ENCODE peak calls at places on chromosomes 1 and 21, in nine cellular contexts. U is heart right ventricle; C is left ventricle myocardium inferior; T is neural progenitor cell; Q is tibial nerve; B is CD8-positive, alpha-beta T cell; M is CD4-positive, CD25-positive, alpha-beta regulatory T cell; O is hepatocyte; K is heart left ventricle. J is an unnamed sample. For H3K9me3, the result is how much of the 10 kb centered on the place peaks cover.

GRCh38 chr1:55285849-55286248 is 70.7 kb upstream of the USP24 start:
- DNase-seq in K (no peak), B (no peak), T (no peak), U (no peak), C (no peak), O (no peak), Q (no peak), M (no peak), J (no peak)

GRCh38 chr21:43754948-43755781 is 20.9 kb downstream of the CSTB start:
- DNase-seq in U (peak), O (no peak), M (no peak), C (no peak), K (no peak), B (no peak), Q (no peak), T (no peak), J (no peak)

GRCh38 chr1:151816964-151817730 is 11.9 kb upstream of the LINGO4 start:
- DNase-seq in O (no peak), Q (no peak), B (no peak), K (no peak), U (no peak), T (no peak), C (no peak), M (no peak), J (no peak)

GRCh38 chr1:21779613-21780521 is 3.1 kb downstream of the USP48 start:
- DNase-seq in K (no peak), M (no peak), Q (no peak), C (no peak), U (no peak), B (no peak), O (no peak), T (no peak), J (peak)

GRCh38 chr1:72547412-72547811 is 265.1 kb upstream of the NEGR1 start:
- DNase-seq in Q (no peak), C (no peak), U (no peak), O (no peak), T (no peak), K (no peak), B (no peak), M (no peak), J (no peak)

GRCh38 chr1:9730096-9730901 is 78.8 kb downstream of the PIK3CD start:
- DNase-seq in O (no peak), K (peak), T (no peak), U (peak), Q (no peak), M (no peak), C (peak), B (no peak), J (no peak)

GRCh38 chr1:235597867-235598553 is 51.6 kb downstream of the GNG4 start:
- DNase-seq in Q (no peak), T (peak), M (no peak), C (no peak), K (no peak), U (no peak), O (peak), B (no peak), J (no peak)

GRCh38 chr1:39695011-39695410 is 3.8 kb upstream of the HPCAL4 start:
- DNase-seq in K (no peak), T (no peak), U (no peak), Q (no peak), M (no peak), O (no peak), C (no peak), B (no peak), J (no peak)

GRCh38 chr1:44417351-44418021 is 12.4 kb downstream of the RNF220 start:
- DNase-seq in O (peak), Q (no peak), T (peak), M (no peak), C (peak), K (peak), U (peak), B (no peak), J (peak)

GRCh38 chr21:17512245-17513213 is at the start of gene CXADR:
- DNase-seq in K (peak), T (peak), O (peak), Q (no peak), B (peak), M (peak), C (peak), U (peak), J (peak)

GRCh38 chr1:54815086-54815876 is 14.2 kb upstream of the TTC22 start:
- DNase-seq in U (no peak), Q (no peak), T (no peak), M (no peak), K (no peak), O (peak), C (no peak), B (no peak), J (no peak)

GRCh38 chr1:164240081-164240480 is 318.9 kb upstream of the PBX1 start:
- DNase-seq in O (peak), T (peak), M (no peak), B (no peak), Q (no peak), U (no peak), C (no peak), K (no peak), J (no peak)

GRCh38 chr1:19198820-19199219 is 11.2 kb downstream of the UBR4 start:
- DNase-seq in M (no peak), K (no peak), B (no peak), T (no peak), O (no peak), U (no peak), Q (no peak), C (no peak), J (no peak)

GRCh38 chr1:5742801-5743200 is 249.4 kb downstream of the NPHP4 start:
- DNase-seq in T (no peak), B (no peak), Q (peak), M (no peak), O (no peak), C (no peak), K (peak), U (no peak), J (peak)

GRCh38 chr1:224377676-224378006 is 21.0 kb downstream of the CNIH4 start:
- DNase-seq in M (no peak), K (no peak), Q (no peak), C (no peak), T (no peak), U (no peak), B (no peak), O (peak), J (no peak)

GRCh38 chr1:117638759-117639158 is 32.9 kb downstream of the TENT5C start:
- DNase-seq in M (no peak), C (no peak), B (peak), U (no peak), T (no peak), Q (no peak), K (no peak), O (no peak), J (no peak)

GRCh38 chr1:240126821-240127220 is 35.1 kb downstream of the FMN2 start:
- DNase-seq in U (no peak), T (no peak), M (no peak), C (no peak), K (no peak), Q (no peak), B (no peak), O (no peak), J (no peak)

GRCh38 chr1:172203135-172203823 is 217.2 kb upstream of the C1orf105 start:
- DNase-seq in O (no peak), T (no peak), C (no peak), B (no peak), K (no peak), Q (no peak), U (no peak), M (no peak), J (no peak)

GRCh38 chr1:238469146-238469601 is 578.5 kb upstream of the ZP4 start:
- DNase-seq in U (no peak), Q (no peak), B (no peak), M (no peak), K (no peak), O (no peak), T (no peak), C (no peak), J (no peak)

GRCh38 chr1:39105841-39106765 is 80.0 kb downstream of the NDUFS5 start:
- DNase-seq in O (peak), K (peak), T (peak), M (peak), C (peak), B (no peak), Q (no peak), U (peak), J (peak)

DNA sequence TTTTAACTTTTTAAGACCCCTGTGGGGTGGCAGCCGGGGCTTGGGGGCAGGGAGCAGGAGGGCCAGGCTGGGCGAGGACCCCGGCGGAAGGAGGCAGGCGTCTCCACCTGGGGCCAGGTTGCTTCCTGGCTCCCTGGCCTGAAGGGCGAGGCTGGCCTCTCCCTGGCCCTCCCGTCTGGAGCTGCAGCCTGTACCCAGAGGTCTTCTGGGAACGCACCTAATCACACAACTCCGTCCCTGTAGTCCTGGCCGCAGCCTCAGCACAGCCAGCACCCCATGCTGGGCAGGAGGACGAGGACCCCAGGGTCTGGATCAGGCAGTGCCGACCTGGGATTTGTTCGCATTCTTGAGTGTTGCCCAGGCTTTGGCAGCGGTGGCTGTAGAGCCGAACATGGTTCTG is 14.1 kb upstream of the TTC34 start:
- DNase-seq in C (no peak), O (no peak), K (peak), U (peak), Q (no peak), B (no peak), T (no peak), M (no peak), J (no peak)
- H3K9me3 ChIP-seq in C (under half), O (under half), K (under half), U (under half), Q (under half), B (under half), T (under half), M (under half), J (under half)

GRCh38 chr1:27398405-27399149 is 6.2 kb downstream of the GPR3 start:
- DNase-seq in O (no peak), U (no peak), Q (no peak), B (no peak), C (no peak), K (no peak), T (no peak), M (no peak), J (no peak)
- H3K27ac ChIP-seq in O (no peak), U (no peak), Q (no peak), B (no peak), C (peak), K (no peak), T (no peak), M (no peak), J (no peak)

GRCh38 chr1:4402032-4402431 is 252.4 kb upstream of the AJAP1 start:
- DNase-seq in O (no peak), K (no peak), U (no peak), M (no peak), Q (no peak), C (no peak), T (no peak), B (no peak), J (no peak)

GRCh38 chr1:4411862-4412261 is 242.5 kb upstream of the AJAP1 start:
- DNase-seq in T (no peak), B (no peak), O (no peak), K (no peak), Q (no peak), M (no peak), U (no peak), C (no peak), J (no peak)

GRCh38 chr1:4408380-4408779 is 246.0 kb upstream of the AJAP1 start:
- DNase-seq in T (no peak), O (no peak), K (no peak), M (no peak), Q (no peak), U (no peak), C (no peak), B (no peak), J (no peak)

DNA sequence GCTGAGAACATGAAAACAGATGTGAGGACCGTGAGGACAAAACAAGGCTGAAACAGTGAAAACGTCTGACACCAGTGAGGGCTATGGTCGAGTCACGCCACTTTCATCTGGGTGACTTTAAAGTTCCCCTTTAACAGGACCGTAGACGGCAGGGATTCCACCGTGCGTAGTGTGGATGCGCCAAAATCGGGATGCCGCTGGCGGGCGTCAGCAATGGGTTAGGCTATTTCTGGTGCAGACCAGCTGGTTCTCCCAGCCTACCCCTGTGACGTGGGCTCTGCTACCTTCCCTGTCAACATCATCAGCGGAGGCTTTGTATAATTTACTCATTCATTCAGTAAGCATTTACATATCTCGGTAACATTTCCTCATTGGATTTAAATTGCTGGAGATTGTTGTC is 246.6 kb upstream of the AJAP1 start:
- DNase-seq in O (no peak), Q (no peak), T (no peak), C (no peak), M (no peak), B (no peak), K (no peak), U (no peak), J (no peak)
- H3K9me3 ChIP-seq in O (under half), Q (under half), T (under half), C (under half), M (under half), B (under half), K (under half), U (under half), J (under half)

GRCh38 chr1:213951876-213952275 is 35.9 kb upstream of the PROX1 start:
- DNase-seq in M (no peak), K (no peak), Q (no peak), O (no peak), T (no peak), U (no peak), B (no peak), C (no peak), J (no peak)

DNA sequence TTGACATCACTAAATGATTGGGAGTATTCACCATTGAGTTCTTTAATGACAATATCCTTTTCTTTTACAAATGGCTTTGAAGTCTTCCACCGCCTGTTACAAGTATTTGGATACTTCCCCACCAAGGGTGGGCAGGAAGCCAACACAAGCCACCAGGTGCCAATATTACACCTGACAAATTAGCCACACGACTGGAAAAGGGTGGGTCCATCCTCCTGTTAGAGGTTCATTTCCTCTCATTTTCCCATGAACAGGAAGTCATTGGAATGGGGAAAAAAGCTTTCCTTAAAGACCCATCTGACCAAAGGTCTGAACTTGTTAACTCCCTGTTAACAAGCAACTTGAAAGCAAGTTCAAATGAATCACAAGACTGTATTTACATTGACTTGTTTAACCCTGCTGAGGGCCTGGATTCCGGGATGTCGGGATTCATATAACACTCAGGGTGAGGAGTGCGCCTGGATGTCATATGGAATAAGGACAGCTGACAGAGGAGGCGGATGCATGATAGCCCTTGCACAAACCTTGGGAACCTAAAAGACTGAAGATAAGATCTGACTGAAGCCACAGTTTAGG is 40.5 kb upstream of the PROX1 start:
- DNase-seq in T (no peak), Q (no peak), C (no peak), M (no peak), B (no peak), O (peak), K (no peak), U (no peak), J (no peak)
- H3K27ac ChIP-seq in T (no peak), Q (no peak), C (no peak), M (no peak), B (no peak), O (no peak), K (no peak), U (no peak), J (no peak)

DNA sequence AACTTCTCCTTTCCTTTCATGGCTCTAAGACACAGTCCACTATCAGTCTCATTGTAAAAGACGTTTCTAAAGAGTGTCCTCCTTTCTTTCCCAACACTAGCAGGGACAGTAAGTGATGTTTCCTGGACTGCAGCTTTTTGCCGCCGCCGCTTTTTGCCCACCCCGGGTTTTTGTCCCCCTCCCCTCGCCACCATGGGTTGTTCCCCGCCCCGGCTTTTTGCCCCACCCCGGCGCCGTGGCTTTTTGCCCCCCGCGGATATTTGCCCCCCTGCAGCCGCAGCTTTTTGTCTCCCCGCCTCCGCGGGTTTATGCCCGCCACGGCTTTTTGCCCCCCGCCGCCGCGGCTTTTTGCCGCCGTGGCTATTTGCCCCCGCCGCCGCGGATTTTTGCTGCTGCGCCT is 95.2 kb downstream of the TPTE start:
- DNase-seq in B (no peak), K (no peak), C (no peak), U (no peak), M (no peak), O (no peak), T (no peak), Q (no peak), J (no peak)
- H3K9me3 ChIP-seq in B (under half), K (under half), C (half or more), U (under half), M (under half), O (under half), T (half or more), Q (under half), J (under half)